ENCODE peak calls at places on chromosomes 12 and 14, in nine cellular contexts. C is endodermal cell, R is spleen, S is upper lobe of right lung, I is neural progenitor cell, O is colonic mucosa, P is tibial artery, X is mammary epithelial cell, Q is heart left ventricle. W is an unnamed sample. For H3K27me3, the result is how much of the 10 kb centered on the place peaks cover.

GRCh38 chr12:131994589-131994988 is 44.8 kb downstream of the EP400 start:
- DNase-seq in C (no peak), R (no peak), S (no peak), I (no peak), O (no peak), P (no peak), X (no peak), Q (no peak), W (no peak)

GRCh38 chr12:2957816-2958431 is 1.3 kb upstream of the TEAD4 start:
- DNase-seq in C (no peak), R (no peak), S (no peak), I (no peak), O (no peak), P (no peak), X (peak), Q (no peak), W (no peak)

GRCh38 chr12:121789800-121790748 is 3.4 kb downstream of the RHOF start:
- DNase-seq in C (no peak), R (peak), S (peak), I (no peak), O (peak), P (no peak), X (no peak), Q (peak), W (no peak)

GRCh38 chr14:51554339-51554920 is 97.3 kb upstream of the FRMD6 start:
- DNase-seq in C (no peak), R (no peak), S (no peak), I (no peak), O (no peak), P (no peak), X (peak), Q (no peak), W (no peak)

GRCh38 chr12:113783811-113784210 is 182.3 kb downstream of the RBM19 start:
- DNase-seq in C (no peak), R (no peak), S (no peak), I (no peak), O (no peak), P (no peak), X (no peak), Q (no peak), W (no peak)

GRCh38 chr14:94638330-94638729 is 26.1 kb downstream of the SERPINA3 start:
- DNase-seq in C (no peak), R (no peak), S (no peak), I (no peak), O (no peak), P (no peak), X (peak), Q (no peak), W (no peak)

GRCh38 chr14:61466249-61466904 is 145.0 kb downstream of the PRKCH start:
- DNase-seq in C (peak), R (no peak), S (peak), I (peak), O (peak), P (peak), X (peak), Q (peak), W (no peak)

GRCh38 chr12:22101749-22102243 is 55.8 kb downstream of the CMAS start:
- DNase-seq in C (no peak), R (no peak), S (no peak), I (no peak), O (peak), P (no peak), X (peak), Q (no peak), W (no peak)

GRCh38 chr14:57512221-57512620 is 18.6 kb upstream of the CCDC198 start:
- DNase-seq in C (no peak), R (no peak), S (no peak), I (no peak), O (no peak), P (no peak), X (no peak), Q (no peak), W (no peak)

GRCh38 chr14:69487226-69487625 is 2.7 kb downstream of the PLEKHD1 start:
- DNase-seq in C (no peak), R (no peak), S (no peak), I (peak), O (no peak), P (no peak), X (no peak), Q (no peak), W (no peak)

GRCh38 chr14:69484444-69485113 is at the start of gene PLEKHD1:
- DNase-seq in C (peak), R (no peak), S (peak), I (peak), O (peak), P (no peak), X (peak), Q (no peak), W (peak)

GRCh38 chr14:69483765-69484443 is 624 bp upstream of the PLEKHD1 start:
- DNase-seq in C (no peak), R (no peak), S (peak), I (peak), O (no peak), P (no peak), X (peak), Q (peak), W (no peak)

GRCh38 chr14:69485701-69486100 is 1.2 kb downstream of the PLEKHD1 start:
- DNase-seq in C (no peak), R (no peak), S (peak), I (no peak), O (no peak), P (no peak), X (no peak), Q (no peak), W (no peak)

GRCh38 chr14:69485261-69485660 is 733 bp downstream of the PLEKHD1 start:
- DNase-seq in C (no peak), R (no peak), S (no peak), I (no peak), O (no peak), P (no peak), X (no peak), Q (no peak), W (no peak)
- H3K4me3 ChIP-seq in C (no peak), R (no peak), S (peak), I (peak), O (no peak), P (no peak), X (no peak), Q (no peak), W (peak)

GRCh38 chr12:94150483-94151225 is 2.3 kb downstream of the PLXNC1 start:
- DNase-seq in C (peak), R (peak), S (peak), I (peak), O (peak), P (no peak), X (no peak), Q (peak), W (no peak)

GRCh38 chr12:94149781-94150482 is 1.6 kb downstream of the PLXNC1 start:
- DNase-seq in C (peak), R (no peak), S (peak), I (peak), O (peak), P (no peak), X (no peak), Q (peak), W (peak)

GRCh38 chr12:94147991-94148840 is at the start of gene PLXNC1:
- DNase-seq in C (peak), R (peak), S (peak), I (peak), O (peak), P (peak), X (peak), Q (peak), W (peak)

GRCh38 chr12:94147377-94147990 is 893 bp upstream of the PLXNC1 start:
- DNase-seq in C (peak), R (no peak), S (no peak), I (no peak), O (no peak), P (no peak), X (no peak), Q (no peak), W (no peak)

DNA sequence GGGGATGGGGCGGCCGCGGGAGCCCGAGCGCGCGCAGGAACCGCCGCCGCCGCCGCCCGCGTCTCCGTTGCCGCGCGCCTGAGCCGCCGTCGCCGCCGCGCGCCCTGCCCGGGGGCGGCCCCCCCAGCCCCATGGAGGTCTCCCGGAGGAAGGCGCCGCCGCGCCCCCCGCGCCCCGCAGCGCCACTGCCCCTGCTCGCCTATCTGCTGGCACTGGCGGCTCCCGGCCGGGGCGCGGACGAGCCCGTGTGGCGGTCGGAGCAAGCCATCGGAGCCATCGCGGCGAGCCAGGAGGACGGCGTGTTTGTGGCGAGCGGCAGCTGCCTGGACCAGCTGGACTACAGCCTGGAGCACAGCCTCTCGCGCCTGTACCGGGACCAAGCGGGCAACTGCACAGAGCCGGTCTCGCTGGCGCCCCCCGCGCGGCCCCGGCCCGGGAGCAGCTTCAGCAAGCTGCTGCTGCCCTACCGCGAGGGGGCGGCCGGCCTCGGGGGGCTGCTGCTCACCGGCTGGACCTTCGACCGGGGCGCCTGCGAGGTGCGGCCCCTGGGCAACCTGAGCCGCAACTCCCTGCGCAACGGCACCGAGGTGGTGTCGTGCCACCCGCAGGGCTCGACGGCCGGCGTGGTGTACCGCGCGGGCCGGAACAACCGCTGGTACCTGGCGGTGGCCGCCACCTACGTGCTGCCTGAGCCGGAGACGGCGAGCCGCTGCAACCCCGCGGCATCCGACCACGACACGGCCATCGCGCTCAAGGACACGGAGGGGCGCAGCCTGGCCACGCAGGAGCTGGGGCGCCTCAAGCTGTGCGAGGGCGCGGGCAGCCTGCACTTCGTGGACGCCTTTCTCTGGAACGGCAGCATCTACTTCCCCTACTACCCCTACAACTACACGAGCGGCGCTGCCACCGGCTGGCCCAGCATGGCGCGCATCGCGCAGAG is 734 bp downstream of the PLXNC1 start:
- DNase-seq in C (peak), R (peak), S (no peak), I (peak), O (peak), P (no peak), X (peak), Q (peak), W (peak)
- H3K27me3 ChIP-seq in C (half or more), R (under half), S (under half), I (half or more), O (under half), P (under half), X (under half), Q (under half), W (under half)

GRCh38 chr12:116882742-116883141 is 1.5 kb upstream of the HRK start:
- DNase-seq in C (peak), R (peak), S (no peak), I (peak), O (no peak), P (no peak), X (no peak), Q (no peak), W (no peak)
- TF ChIP-seq CTCF in C (peak), R (no peak), S (peak), I (peak), O (no peak), P (peak), X (peak), Q (peak), W (peak)

DNA sequence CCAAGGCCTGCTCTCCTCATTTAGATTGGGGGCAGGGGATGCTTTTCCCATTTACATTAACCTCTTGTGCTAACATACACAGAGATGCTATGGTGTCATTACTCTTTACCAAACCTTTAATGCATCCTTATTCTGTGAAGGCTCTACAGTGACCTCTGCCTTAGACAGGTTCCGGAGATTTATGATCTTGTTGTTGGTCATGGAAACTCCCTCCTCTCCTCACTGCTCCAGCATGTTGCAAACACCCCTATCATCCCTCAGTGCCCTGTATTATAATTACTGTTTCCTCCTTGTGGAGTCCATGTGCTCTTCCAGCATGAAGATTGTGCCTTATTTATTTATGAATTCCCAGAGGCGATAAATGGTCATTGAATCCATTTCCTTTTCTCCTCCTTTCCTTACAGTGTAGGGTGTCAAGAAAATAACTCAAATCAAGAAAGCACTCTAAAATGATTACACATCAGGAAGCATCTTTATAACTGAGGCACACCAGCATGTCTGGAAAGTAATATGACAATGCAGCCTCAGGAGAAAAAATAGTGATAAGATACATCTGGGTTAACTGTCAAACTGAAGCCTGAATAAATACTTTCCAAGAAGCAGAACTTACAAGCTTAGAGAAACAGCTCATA is 37.8 kb downstream of the RTN1 start:
- DNase-seq in C (no peak), R (no peak), S (no peak), I (no peak), O (no peak), P (no peak), X (no peak), Q (no peak), W (no peak)
- H3K4me3 ChIP-seq in C (no peak), R (no peak), S (no peak), I (no peak), O (no peak), P (no peak), X (no peak), Q (no peak), W (no peak)

W was measured in WERI-Rb-1.